ENCODE peak calls at places on chromosome 13, in five cellular contexts. W is neural progenitor cell, Z is Calu3, J is foreskin fibroblast, M is GM13976. Q is an unnamed sample.

GRCh38 chr13:111629933-111630332 is 309.5 kb downstream of the TEX29 start:
- DNase-seq in J (no peak), M (no peak), Z (no peak), W (peak), Q (no peak)

GRCh38 chr13:45364876-45365557 is 24.0 kb upstream of the TPT1 start:
- DNase-seq in Z (no peak), W (no peak), M (no peak), J (no peak), Q (no peak)

GRCh38 chr13:21229241-21230024 is 53.0 kb downstream of the MRPL57 start:
- DNase-seq in Z (no peak), J (no peak), M (no peak), W (no peak), Q (no peak)

GRCh38 chr13:64538711-64539110 is 2691.4 kb downstream of the PCDH9 start:
- DNase-seq in J (peak), M (no peak), W (no peak), Z (no peak), Q (no peak)

GRCh38 chr13:67635754-67636153 is 405.6 kb upstream of the PCDH9 start:
- DNase-seq in W (no peak), M (no peak), J (peak), Z (no peak), Q (no peak)

GRCh38 chr13:98253526-98253925 is 76.5 kb upstream of the RNF113B start:
- DNase-seq in Z (no peak), J (peak), M (no peak), W (no peak), Q (no peak)

GRCh38 chr13:96762876-96763275 is 231.4 kb downstream of the OXGR1 start:
- DNase-seq in M (no peak), Z (no peak), J (no peak), W (no peak), Q (no peak)

GRCh38 chr13:20131057-20131832 is 29.6 kb downstream of the GJA3 start:
- DNase-seq in W (no peak), Z (no peak), J (no peak), M (no peak), Q (no peak)

GRCh38 chr13:97043302-97043701 is 49.0 kb upstream of the OXGR1 start:
- DNase-seq in W (no peak), J (peak), M (no peak), Z (no peak), Q (no peak)

GRCh38 chr13:112452380-112453206 is 76.4 kb downstream of the SPACA7 start:
- DNase-seq in Z (no peak), M (no peak), J (no peak), W (no peak), Q (no peak)

GRCh38 chr13:33519561-33520479 is 234.3 kb upstream of the STARD13 start:
- DNase-seq in Z (no peak), M (no peak), J (peak), W (no peak), Q (no peak)

GRCh38 chr13:106087201-106087600 is 448.3 kb downstream of the EFNB2 start:
- DNase-seq in J (no peak), M (no peak), Z (no peak), W (no peak), Q (no peak)

GRCh38 chr13:39100996-39101751 is 62.9 kb downstream of the NHLRC3 start:
- DNase-seq in W (no peak), M (no peak), Z (no peak), J (no peak), Q (no peak)

GRCh38 chr13:24381539-24382265 is 72.3 kb downstream of the C1QTNF9 start:
- DNase-seq in Z (no peak), W (peak), M (no peak), J (peak), Q (no peak)

GRCh38 chr13:79451500-79451962 is 29.4 kb upstream of the NDFIP2 start:
- DNase-seq in J (peak), Z (no peak), M (peak), W (no peak), Q (peak)

GRCh38 chr13:66405908-66406802 is 824.0 kb downstream of the PCDH9 start:
- DNase-seq in M (no peak), W (peak), J (peak), Z (no peak), Q (no peak)

GRCh38 chr13:27117947-27118346 is 53.7 kb downstream of the USP12 start:
- DNase-seq in J (no peak), M (no peak), Z (no peak), W (no peak), Q (no peak)

GRCh38 chr13:79522583-79522982 is 41.6 kb downstream of the NDFIP2 start:
- DNase-seq in M (peak), J (no peak), Z (no peak), W (no peak), Q (peak)

GRCh38 chr13:106143392-106143791 is 392.1 kb downstream of the EFNB2 start:
- DNase-seq in M (no peak), W (no peak), J (peak), Z (no peak), Q (no peak)

GRCh38 chr13:44857061-44857460 is 132.2 kb downstream of the NUFIP1 start:
- DNase-seq in Z (no peak), W (no peak), J (peak), M (no peak), Q (no peak)

GRCh38 chr13:97225533-97225932 is 3.4 kb downstream of the MBNL2 start:
- DNase-seq in J (no peak), Z (no peak), M (no peak), W (no peak), Q (no peak)

GRCh38 chr13:80177327-80177726 is 163.6 kb downstream of the SPRY2 start:
- DNase-seq in Z (no peak), J (no peak), W (no peak), M (no peak), Q (no peak)

GRCh38 chr13:104584481-104584880 is 1518.3 kb upstream of the SLC10A2 start:
- DNase-seq in W (no peak), M (no peak), J (peak), Z (no peak), Q (no peak)

GRCh38 chr13:76503756-76504155 is 382.4 kb downstream of the KCTD12 start:
- DNase-seq in M (no peak), W (no peak), J (no peak), Z (no peak), Q (no peak)

GRCh38 chr13:29575098-29575497 is 20.4 kb downstream of the SLC7A1 start:
- DNase-seq in J (no peak), M (no peak), Z (no peak), W (no peak), Q (no peak)

GRCh38 chr13:33109801-33110200 is 93.6 kb downstream of the KL start:
- DNase-seq in W (peak), M (no peak), Z (peak), J (peak), Q (peak)

GRCh38 chr13:112724788-112725345 is 35.0 kb downstream of the ATP11A start:
- DNase-seq in W (no peak), J (no peak), M (no peak), Z (no peak), Q (no peak)

GRCh38 chr13:21673592-21674270 is 2.9 kb downstream of the FGF9 start:
- DNase-seq in M (peak), W (peak), J (peak), Z (peak), Q (peak)

GRCh38 chr13:101397742-101398141 is 18.6 kb downstream of the NALCN start:
- DNase-seq in Z (no peak), W (no peak), J (peak), M (no peak), Q (no peak)

GRCh38 chr13:94968040-94968756 is 255.9 kb upstream of the SOX21 start:
- DNase-seq in Z (no peak), M (peak), J (peak), W (peak), Q (peak)

GRCh38 chr13:49927755-49928154 is 8.4 kb downstream of the SPRYD7 start:
- DNase-seq in J (peak), M (no peak), Z (no peak), W (no peak), Q (no peak)

GRCh38 chr13:86446311-86446710 is 647.1 kb upstream of the SLITRK6 start:
- DNase-seq in M (no peak), W (peak), J (no peak), Z (no peak), Q (no peak)

GRCh38 chr13:30746816-30747215 is 11.5 kb downstream of the ALOX5AP start:
- DNase-seq in W (no peak), M (no peak), Z (no peak), J (no peak), Q (no peak)

DNA sequence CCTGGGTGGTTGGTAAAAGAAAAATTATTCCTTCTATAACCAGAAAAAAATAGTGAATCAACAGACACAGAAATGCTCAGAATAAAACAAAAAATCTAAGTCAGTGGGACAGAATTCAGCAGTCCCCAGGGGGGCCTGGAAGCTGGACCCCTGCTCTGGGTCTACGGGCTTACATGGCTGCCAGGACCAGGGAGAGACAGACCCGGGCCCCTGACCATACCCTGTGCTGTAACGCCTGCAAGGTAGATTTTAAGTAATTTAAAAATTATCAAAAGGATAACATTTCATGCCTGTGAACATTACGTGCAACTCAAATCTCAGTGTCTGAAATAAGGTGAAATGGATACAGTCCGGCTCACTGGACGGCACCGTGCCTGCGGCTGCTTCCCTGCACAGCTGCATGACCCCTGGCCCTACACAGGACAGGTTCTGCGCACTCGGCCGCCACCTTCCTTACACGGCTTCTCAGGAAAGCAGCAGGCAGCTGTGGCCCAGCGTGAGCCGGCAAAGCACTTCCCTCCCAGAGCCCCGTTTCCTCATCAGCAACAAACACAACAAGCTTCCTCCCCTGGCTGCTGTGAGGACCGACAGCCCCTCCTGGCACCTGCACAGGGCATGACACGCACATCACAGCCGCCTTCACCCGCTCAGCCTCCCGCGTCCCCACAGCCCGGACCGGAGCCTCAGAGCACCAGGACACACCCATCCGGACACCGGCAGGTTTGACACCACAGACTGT is 22.2 kb downstream of the RASA3 start:
- DNase-seq in J (peak), Z (no peak), M (peak), W (peak), Q (peak)
- TF ChIP-seq CTCF in J (no peak), Z (no peak), M (peak), W (peak), Q (peak)

DNA sequence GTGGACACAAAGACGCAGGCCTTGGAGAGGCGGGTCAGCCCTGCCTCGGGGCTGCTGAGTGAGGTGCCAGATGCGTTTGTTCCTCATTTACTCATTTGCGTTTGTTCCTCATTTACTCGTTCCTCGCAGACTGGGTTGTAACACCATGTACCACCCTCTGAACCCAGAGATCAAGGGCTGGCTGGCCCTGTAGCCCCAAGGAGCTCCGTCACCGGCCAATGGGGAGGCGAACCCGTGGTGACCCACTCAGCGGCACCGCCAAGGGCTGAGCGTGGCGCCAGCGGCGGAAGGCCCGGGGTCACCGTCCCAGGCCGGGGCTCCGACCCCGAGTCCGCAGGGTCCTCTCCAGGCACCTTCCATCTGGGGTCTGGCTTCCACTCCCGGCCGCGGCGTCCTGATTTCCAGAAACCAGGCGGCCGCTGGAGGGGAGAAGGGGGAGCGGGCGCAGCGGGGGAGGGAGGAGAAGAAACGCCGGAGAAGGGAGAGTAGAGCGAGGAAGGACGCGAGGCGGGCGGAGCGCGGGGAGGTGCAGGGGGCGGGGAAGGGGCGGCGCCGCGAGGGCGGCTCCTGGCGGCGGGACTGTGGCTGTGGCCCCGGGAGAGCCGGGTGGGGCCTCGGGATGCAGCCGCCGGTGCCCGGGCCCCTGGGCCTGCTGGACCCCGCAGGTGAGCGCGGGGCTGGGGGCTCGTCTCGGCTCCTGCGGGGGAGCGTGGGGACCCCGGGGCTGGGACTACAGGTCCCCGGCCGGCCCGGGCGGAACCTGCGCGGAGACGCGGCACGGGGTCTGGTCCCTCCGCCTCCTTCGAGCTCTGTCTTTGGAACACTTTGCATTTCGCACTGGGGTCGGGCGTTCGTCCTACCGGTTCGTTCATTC is at the start of gene TMEM255B:
- DNase-seq in M (peak), J (peak), Z (peak), W (peak), Q (peak)
- TF ChIP-seq CTCF in M (no peak), J (no peak), Z (peak), W (peak), Q (no peak)

DNA sequence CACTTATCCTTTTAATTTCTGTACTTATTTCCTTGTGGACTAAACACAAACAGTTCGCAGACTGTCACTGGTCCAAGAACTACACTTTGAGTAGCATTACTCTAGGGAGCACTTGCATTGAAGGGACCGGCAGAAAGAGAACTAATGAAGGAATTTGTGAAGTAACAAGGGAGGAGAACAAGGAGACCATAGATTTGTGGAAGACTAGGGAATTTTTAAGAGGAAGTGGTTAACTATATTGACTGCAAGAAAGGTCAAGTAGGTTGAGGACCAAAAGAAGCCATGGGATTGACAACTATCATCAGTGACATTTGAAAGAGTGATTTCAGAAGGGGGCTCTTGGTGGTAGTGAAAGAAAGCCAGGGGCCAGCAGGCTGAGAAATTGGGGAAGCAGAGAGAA is 4.0 kb upstream of the RB1 start:
- DNase-seq in J (no peak), Z (no peak), W (no peak), M (no peak), Q (no peak)
- TF ChIP-seq CTCF in J (no peak), Z (no peak), W (no peak), M (no peak), Q (no peak)

GRCh38 chr13:99265823-99266426 is 7.7 kb upstream of the GPR18 start:
- DNase-seq in M (no peak), J (peak), Z (no peak), W (peak), Q (peak)
- TF ChIP-seq CTCF in M (peak), J (peak), Z (no peak), W (peak), Q (peak)

GRCh38 chr13:114067381-114067885 is 65.0 kb downstream of the RASA3 start:
- DNase-seq in W (no peak), Z (no peak), M (peak), J (peak), Q (peak)

GRCh38 chr13:114066956-114067355 is 65.5 kb downstream of the RASA3 start:
- DNase-seq in M (no peak), Z (no peak), J (no peak), W (no peak), Q (no peak)

GRCh38 chr13:114064516-114065140 is 67.8 kb downstream of the RASA3 start:
- DNase-seq in W (peak), J (peak), M (no peak), Z (peak), Q (no peak)

GRCh38 chr13:114065141-114065925 is 67.1 kb downstream of the RASA3 start:
- DNase-seq in Z (peak), W (peak), M (peak), J (peak), Q (peak)

DNA sequence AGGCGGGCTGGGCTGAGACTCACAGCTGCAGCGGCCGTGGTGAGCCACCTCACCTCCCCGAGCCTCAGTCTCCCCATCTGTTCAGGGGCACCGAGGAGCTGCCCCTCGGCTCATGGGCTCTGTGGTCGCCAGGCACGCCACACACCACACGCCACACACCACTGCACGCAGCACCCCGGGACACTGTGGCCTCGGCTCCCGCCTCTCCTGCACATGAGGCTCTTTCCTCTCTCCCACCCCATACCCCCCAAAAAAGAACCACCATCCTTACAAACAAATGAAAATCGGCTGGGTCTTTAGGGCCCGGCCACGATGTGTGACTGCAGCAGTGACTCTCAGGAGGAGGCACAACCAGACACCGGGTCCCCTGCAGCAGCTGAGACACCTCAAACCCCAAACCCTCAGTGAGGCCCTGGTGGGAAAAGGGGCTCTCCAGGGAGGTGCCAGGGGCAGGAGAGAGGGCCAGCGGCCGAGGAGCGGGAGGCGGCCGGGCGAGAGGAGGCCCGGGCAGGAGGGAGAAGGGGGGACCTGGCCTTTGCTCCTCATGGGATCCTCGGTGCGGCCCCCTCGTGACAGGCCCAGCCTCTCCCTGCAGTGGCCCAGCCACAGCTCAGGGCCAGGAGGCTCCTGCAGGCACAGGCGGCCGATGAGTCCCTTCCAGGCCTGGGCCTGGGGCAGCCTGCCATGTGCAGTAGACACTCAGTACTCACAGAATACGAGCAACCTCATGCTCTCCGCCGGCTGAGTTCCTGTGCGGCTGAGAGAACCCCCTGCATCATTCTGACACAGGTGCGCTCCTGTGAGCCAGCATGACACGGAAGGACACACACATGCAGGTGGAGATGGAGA is 66.3 kb downstream of the RASA3 start:
- DNase-seq in J (peak), W (no peak), M (no peak), Z (no peak), Q (no peak)
- TF ChIP-seq CTCF in J (no peak), W (no peak), M (no peak), Z (no peak), Q (no peak)

DNA sequence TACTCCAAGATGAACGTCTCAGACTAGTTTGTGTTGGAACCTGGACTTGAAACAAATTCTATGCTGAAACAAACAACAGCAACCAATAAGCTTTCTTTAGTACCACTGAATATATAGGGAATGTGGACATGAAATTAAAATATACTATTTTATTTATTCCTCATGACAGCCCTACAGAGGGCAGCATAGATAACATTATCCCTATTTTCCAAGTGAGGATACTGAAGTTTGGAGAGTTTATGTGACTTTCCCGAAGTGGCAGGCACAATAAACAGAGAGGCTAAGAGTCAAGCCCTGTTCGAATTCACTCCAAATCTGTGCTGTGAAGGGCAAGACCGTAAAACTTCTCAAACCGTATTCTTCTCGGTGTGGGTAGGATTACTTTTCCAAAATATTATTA is 509.9 kb upstream of the GPC6 start:
- DNase-seq in M (no peak), Z (no peak), W (no peak), J (peak), Q (no peak)
- TF ChIP-seq CTCF in M (no peak), Z (no peak), W (peak), J (peak), Q (no peak)

GRCh38 chr13:91185294-91185863 is 162.1 kb upstream of the MIR17HG start:
- DNase-seq in J (no peak), Z (no peak), M (no peak), W (peak), Q (no peak)
- TF ChIP-seq CTCF in J (no peak), Z (no peak), M (no peak), W (peak), Q (no peak)

GRCh38 chr13:42078113-42078769 is 29.8 kb downstream of the DGKH start:
- DNase-seq in M (no peak), W (peak), Z (no peak), J (no peak), Q (no peak)
- TF ChIP-seq CTCF in M (peak), W (peak), Z (no peak), J (no peak), Q (no peak)

GRCh38 chr13:90493667-90494066 is 853.8 kb upstream of the MIR17HG start:
- DNase-seq in W (no peak), Z (no peak), M (no peak), J (no peak), Q (no peak)
- TF ChIP-seq CTCF in W (no peak), Z (no peak), M (no peak), J (no peak), Q (no peak)